ENCODE peak calls at places on chromosomes 6 and 20, in nine cellular contexts. One of them, this sample, is unnamed.

GRCh38 chr20:25338112-25339023 is 52.3 kb downstream of the ABHD12 start:
- DNase-seq in fibroblast of lung: no peak
- DNase-seq in activated naive CD4-positive, alpha-beta T cell: no peak
- DNase-seq in aorta: no peak
- DNase-seq in lung: no peak
- DNase-seq in AG09319: no peak
- DNase-seq in naive thymus-derived CD8-positive, alpha-beta T cell: no peak
- DNase-seq in naive thymus-derived CD4-positive, alpha-beta T cell: no peak
- DNase-seq in anterior cingulate cortex: no peak
- DNase-seq in this sample: no peak

GRCh38 chr20:56515657-56516381 is 8.7 kb upstream of the FAM209A start:
- DNase-seq in fibroblast of lung: peak
- DNase-seq in activated naive CD4-positive, alpha-beta T cell: no peak
- DNase-seq in aorta: no peak
- DNase-seq in lung: no peak
- DNase-seq in AG09319: no peak
- DNase-seq in naive thymus-derived CD8-positive, alpha-beta T cell: no peak
- DNase-seq in naive thymus-derived CD4-positive, alpha-beta T cell: no peak
- DNase-seq in anterior cingulate cortex: no peak
- DNase-seq in this sample: no peak

GRCh38 chr20:62651285-62652021 is 9.2 kb downstream of the SLCO4A1 start:
- DNase-seq in fibroblast of lung: peak
- DNase-seq in activated naive CD4-positive, alpha-beta T cell: peak
- DNase-seq in aorta: no peak
- DNase-seq in lung: peak
- DNase-seq in AG09319: no peak
- DNase-seq in naive thymus-derived CD8-positive, alpha-beta T cell: peak
- DNase-seq in naive thymus-derived CD4-positive, alpha-beta T cell: peak
- DNase-seq in anterior cingulate cortex: no peak
- DNase-seq in this sample: no peak

GRCh38 chr6:3825331-3825831 is 23.8 kb upstream of the FAM50B start:
- DNase-seq in fibroblast of lung: peak
- DNase-seq in activated naive CD4-positive, alpha-beta T cell: no peak
- DNase-seq in aorta: peak
- DNase-seq in lung: peak
- DNase-seq in AG09319: no peak
- DNase-seq in naive thymus-derived CD8-positive, alpha-beta T cell: no peak
- DNase-seq in naive thymus-derived CD4-positive, alpha-beta T cell: no peak
- DNase-seq in anterior cingulate cortex: no peak
- DNase-seq in this sample: peak

GRCh38 chr6:38857815-38858214 is 142.7 kb downstream of the DNAH8 start:
- DNase-seq in fibroblast of lung: no peak
- DNase-seq in activated naive CD4-positive, alpha-beta T cell: no peak
- DNase-seq in aorta: no peak
- DNase-seq in lung: no peak
- DNase-seq in AG09319: no peak
- DNase-seq in naive thymus-derived CD8-positive, alpha-beta T cell: no peak
- DNase-seq in naive thymus-derived CD4-positive, alpha-beta T cell: no peak
- DNase-seq in anterior cingulate cortex: no peak
- DNase-seq in this sample: no peak

GRCh38 chr6:142945446-142946180 is 637 bp upstream of the HIVEP2 start:
- DNase-seq in fibroblast of lung: no peak
- DNase-seq in activated naive CD4-positive, alpha-beta T cell: peak
- DNase-seq in aorta: peak
- DNase-seq in lung: peak
- DNase-seq in AG09319: no peak
- DNase-seq in naive thymus-derived CD8-positive, alpha-beta T cell: peak
- DNase-seq in naive thymus-derived CD4-positive, alpha-beta T cell: peak
- DNase-seq in anterior cingulate cortex: peak
- DNase-seq in this sample: peak

GRCh38 chr6:69796081-69796626 is 656 bp downstream of the LMBRD1 start:
- DNase-seq in fibroblast of lung: peak
- DNase-seq in activated naive CD4-positive, alpha-beta T cell: peak
- DNase-seq in aorta: no peak
- DNase-seq in lung: peak
- DNase-seq in AG09319: no peak
- DNase-seq in naive thymus-derived CD8-positive, alpha-beta T cell: peak
- DNase-seq in naive thymus-derived CD4-positive, alpha-beta T cell: no peak
- DNase-seq in anterior cingulate cortex: no peak
- DNase-seq in this sample: peak

GRCh38 chr6:165973473-165973872 is 194.2 kb downstream of the TBXT start:
- DNase-seq in fibroblast of lung: no peak
- DNase-seq in activated naive CD4-positive, alpha-beta T cell: no peak
- DNase-seq in aorta: no peak
- DNase-seq in lung: no peak
- DNase-seq in AG09319: no peak
- DNase-seq in naive thymus-derived CD8-positive, alpha-beta T cell: no peak
- DNase-seq in naive thymus-derived CD4-positive, alpha-beta T cell: no peak
- DNase-seq in anterior cingulate cortex: no peak
- DNase-seq in this sample: no peak

GRCh38 chr6:130676077-130676772 is 151.0 kb upstream of the SMLR1 start:
- DNase-seq in fibroblast of lung: peak
- DNase-seq in activated naive CD4-positive, alpha-beta T cell: no peak
- DNase-seq in aorta: no peak
- DNase-seq in lung: no peak
- DNase-seq in AG09319: no peak
- DNase-seq in naive thymus-derived CD8-positive, alpha-beta T cell: no peak
- DNase-seq in naive thymus-derived CD4-positive, alpha-beta T cell: no peak
- DNase-seq in anterior cingulate cortex: no peak
- DNase-seq in this sample: no peak

GRCh38 chr6:126033696-126034095 is 47.4 kb downstream of the TRMT11 start:
- DNase-seq in fibroblast of lung: peak
- DNase-seq in activated naive CD4-positive, alpha-beta T cell: no peak
- DNase-seq in aorta: no peak
- DNase-seq in lung: no peak
- DNase-seq in AG09319: peak
- DNase-seq in naive thymus-derived CD8-positive, alpha-beta T cell: no peak
- DNase-seq in naive thymus-derived CD4-positive, alpha-beta T cell: no peak
- DNase-seq in anterior cingulate cortex: no peak
- DNase-seq in this sample: no peak

GRCh38 chr6:159762681-159763293 is 942 bp downstream of the ACAT2 start:
- DNase-seq in fibroblast of lung: no peak
- DNase-seq in activated naive CD4-positive, alpha-beta T cell: peak
- DNase-seq in aorta: no peak
- DNase-seq in lung: no peak
- DNase-seq in AG09319: no peak
- DNase-seq in naive thymus-derived CD8-positive, alpha-beta T cell: no peak
- DNase-seq in naive thymus-derived CD4-positive, alpha-beta T cell: no peak
- DNase-seq in anterior cingulate cortex: no peak
- DNase-seq in this sample: no peak

GRCh38 chr20:34437330-34437986 is 74.4 kb downstream of the ITCH start:
- DNase-seq in fibroblast of lung: peak
- DNase-seq in activated naive CD4-positive, alpha-beta T cell: no peak
- DNase-seq in aorta: no peak
- DNase-seq in lung: no peak
- DNase-seq in AG09319: no peak
- DNase-seq in naive thymus-derived CD8-positive, alpha-beta T cell: no peak
- DNase-seq in naive thymus-derived CD4-positive, alpha-beta T cell: no peak
- DNase-seq in anterior cingulate cortex: no peak
- DNase-seq in this sample: no peak

GRCh38 chr6:357791-358341 is 33.7 kb upstream of the IRF4 start:
- DNase-seq in fibroblast of lung: no peak
- DNase-seq in activated naive CD4-positive, alpha-beta T cell: no peak
- DNase-seq in aorta: no peak
- DNase-seq in lung: no peak
- DNase-seq in AG09319: no peak
- DNase-seq in naive thymus-derived CD8-positive, alpha-beta T cell: no peak
- DNase-seq in naive thymus-derived CD4-positive, alpha-beta T cell: no peak
- DNase-seq in anterior cingulate cortex: no peak
- DNase-seq in this sample: peak

GRCh38 chr6:40763001-40763400 is 175.8 kb upstream of the LRFN2 start:
- DNase-seq in fibroblast of lung: no peak
- DNase-seq in activated naive CD4-positive, alpha-beta T cell: no peak
- DNase-seq in aorta: no peak
- DNase-seq in lung: no peak
- DNase-seq in AG09319: no peak
- DNase-seq in naive thymus-derived CD8-positive, alpha-beta T cell: no peak
- DNase-seq in naive thymus-derived CD4-positive, alpha-beta T cell: no peak
- DNase-seq in anterior cingulate cortex: no peak
- DNase-seq in this sample: no peak

GRCh38 chr6:54617730-54618129 is 228.8 kb upstream of the FAM83B start:
- DNase-seq in fibroblast of lung: peak
- DNase-seq in activated naive CD4-positive, alpha-beta T cell: no peak
- DNase-seq in aorta: no peak
- DNase-seq in lung: no peak
- DNase-seq in AG09319: peak
- DNase-seq in naive thymus-derived CD8-positive, alpha-beta T cell: no peak
- DNase-seq in naive thymus-derived CD4-positive, alpha-beta T cell: no peak
- DNase-seq in anterior cingulate cortex: no peak
- DNase-seq in this sample: no peak

GRCh38 chr20:12977634-12978394 is 31.0 kb upstream of the SPTLC3 start:
- DNase-seq in fibroblast of lung: no peak
- DNase-seq in activated naive CD4-positive, alpha-beta T cell: no peak
- DNase-seq in aorta: no peak
- DNase-seq in lung: no peak
- DNase-seq in AG09319: no peak
- DNase-seq in naive thymus-derived CD8-positive, alpha-beta T cell: no peak
- DNase-seq in naive thymus-derived CD4-positive, alpha-beta T cell: no peak
- DNase-seq in anterior cingulate cortex: no peak
- DNase-seq in this sample: no peak

GRCh38 chr6:169415179-169415578 is 161.5 kb upstream of the THBS2 start:
- DNase-seq in fibroblast of lung: peak
- DNase-seq in activated naive CD4-positive, alpha-beta T cell: no peak
- DNase-seq in aorta: no peak
- DNase-seq in lung: no peak
- DNase-seq in AG09319: no peak
- DNase-seq in naive thymus-derived CD8-positive, alpha-beta T cell: no peak
- DNase-seq in naive thymus-derived CD4-positive, alpha-beta T cell: no peak
- DNase-seq in anterior cingulate cortex: no peak
- DNase-seq in this sample: no peak

GRCh38 chr6:124753001-124753400 is 209.2 kb upstream of the RNF217 start:
- DNase-seq in fibroblast of lung: no peak
- DNase-seq in activated naive CD4-positive, alpha-beta T cell: no peak
- DNase-seq in aorta: no peak
- DNase-seq in lung: no peak
- DNase-seq in AG09319: no peak
- DNase-seq in naive thymus-derived CD8-positive, alpha-beta T cell: no peak
- DNase-seq in naive thymus-derived CD4-positive, alpha-beta T cell: no peak
- DNase-seq in anterior cingulate cortex: no peak
- DNase-seq in this sample: no peak

GRCh38 chr6:15498640-15499039 is 164.2 kb downstream of the DTNBP1 start:
- DNase-seq in fibroblast of lung: no peak
- DNase-seq in activated naive CD4-positive, alpha-beta T cell: no peak
- DNase-seq in aorta: no peak
- DNase-seq in lung: peak
- DNase-seq in AG09319: no peak
- DNase-seq in naive thymus-derived CD8-positive, alpha-beta T cell: no peak
- DNase-seq in naive thymus-derived CD4-positive, alpha-beta T cell: no peak
- DNase-seq in anterior cingulate cortex: no peak
- DNase-seq in this sample: peak

GRCh38 chr6:33979750-33980149 is 166.1 kb downstream of the GRM4 start:
- DNase-seq in fibroblast of lung: no peak
- DNase-seq in activated naive CD4-positive, alpha-beta T cell: no peak
- DNase-seq in aorta: no peak
- DNase-seq in lung: no peak
- DNase-seq in AG09319: no peak
- DNase-seq in naive thymus-derived CD8-positive, alpha-beta T cell: no peak
- DNase-seq in naive thymus-derived CD4-positive, alpha-beta T cell: no peak
- DNase-seq in anterior cingulate cortex: no peak
- DNase-seq in this sample: no peak

GRCh38 chr6:35327349-35328027 is 14.9 kb upstream of the PPARD start:
- DNase-seq in fibroblast of lung: peak
- DNase-seq in activated naive CD4-positive, alpha-beta T cell: peak
- DNase-seq in aorta: no peak
- DNase-seq in lung: peak
- DNase-seq in AG09319: no peak
- DNase-seq in naive thymus-derived CD8-positive, alpha-beta T cell: peak
- DNase-seq in naive thymus-derived CD4-positive, alpha-beta T cell: no peak
- DNase-seq in anterior cingulate cortex: no peak
- DNase-seq in this sample: no peak

GRCh38 chr20:16061394-16061793 is 511.9 kb downstream of the KIF16B start:
- DNase-seq in fibroblast of lung: no peak
- DNase-seq in activated naive CD4-positive, alpha-beta T cell: no peak
- DNase-seq in aorta: no peak
- DNase-seq in lung: no peak
- DNase-seq in AG09319: no peak
- DNase-seq in naive thymus-derived CD8-positive, alpha-beta T cell: no peak
- DNase-seq in naive thymus-derived CD4-positive, alpha-beta T cell: no peak
- DNase-seq in anterior cingulate cortex: no peak
- DNase-seq in this sample: no peak

GRCh38 chr6:153131037-153131981 is at the start of gene RGS17:
- DNase-seq in fibroblast of lung: peak
- DNase-seq in activated naive CD4-positive, alpha-beta T cell: no peak
- DNase-seq in aorta: peak
- DNase-seq in lung: peak
- DNase-seq in AG09319: peak
- DNase-seq in naive thymus-derived CD8-positive, alpha-beta T cell: no peak
- DNase-seq in naive thymus-derived CD4-positive, alpha-beta T cell: no peak
- DNase-seq in anterior cingulate cortex: peak
- DNase-seq in this sample: no peak

GRCh38 chr6:147826698-147827097 is 318.2 kb downstream of the SAMD5 start:
- DNase-seq in fibroblast of lung: no peak
- DNase-seq in activated naive CD4-positive, alpha-beta T cell: no peak
- DNase-seq in aorta: no peak
- DNase-seq in lung: no peak
- DNase-seq in AG09319: no peak
- DNase-seq in naive thymus-derived CD8-positive, alpha-beta T cell: no peak
- DNase-seq in naive thymus-derived CD4-positive, alpha-beta T cell: no peak
- DNase-seq in anterior cingulate cortex: no peak
- DNase-seq in this sample: no peak

GRCh38 chr6:131419698-131420097 is 153.3 kb upstream of the ARG1 start:
- DNase-seq in fibroblast of lung: no peak
- DNase-seq in activated naive CD4-positive, alpha-beta T cell: no peak
- DNase-seq in aorta: no peak
- DNase-seq in lung: no peak
- DNase-seq in AG09319: no peak
- DNase-seq in naive thymus-derived CD8-positive, alpha-beta T cell: no peak
- DNase-seq in naive thymus-derived CD4-positive, alpha-beta T cell: no peak
- DNase-seq in anterior cingulate cortex: no peak
- DNase-seq in this sample: no peak

GRCh38 chr6:84492246-84493135 is 265.0 kb upstream of the CEP162 start:
- DNase-seq in fibroblast of lung: peak
- DNase-seq in activated naive CD4-positive, alpha-beta T cell: no peak
- DNase-seq in aorta: no peak
- DNase-seq in lung: no peak
- DNase-seq in AG09319: no peak
- DNase-seq in naive thymus-derived CD8-positive, alpha-beta T cell: no peak
- DNase-seq in naive thymus-derived CD4-positive, alpha-beta T cell: no peak
- DNase-seq in anterior cingulate cortex: no peak
- DNase-seq in this sample: no peak

GRCh38 chr6:95087394-95088097 is 489.8 kb upstream of the MANEA start:
- DNase-seq in fibroblast of lung: peak
- DNase-seq in activated naive CD4-positive, alpha-beta T cell: no peak
- DNase-seq in aorta: no peak
- DNase-seq in lung: no peak
- DNase-seq in AG09319: no peak
- DNase-seq in naive thymus-derived CD8-positive, alpha-beta T cell: no peak
- DNase-seq in naive thymus-derived CD4-positive, alpha-beta T cell: no peak
- DNase-seq in anterior cingulate cortex: no peak
- DNase-seq in this sample: no peak

GRCh38 chr6:117397536-117398227 is 28.1 kb downstream of the ROS1 start:
- DNase-seq in fibroblast of lung: peak
- DNase-seq in activated naive CD4-positive, alpha-beta T cell: no peak
- DNase-seq in aorta: no peak
- DNase-seq in lung: no peak
- DNase-seq in AG09319: no peak
- DNase-seq in naive thymus-derived CD8-positive, alpha-beta T cell: no peak
- DNase-seq in naive thymus-derived CD4-positive, alpha-beta T cell: no peak
- DNase-seq in anterior cingulate cortex: no peak
- DNase-seq in this sample: no peak

GRCh38 chr6:139029470-139030210 is 1.1 kb downstream of the ABRACL start:
- DNase-seq in fibroblast of lung: peak
- DNase-seq in activated naive CD4-positive, alpha-beta T cell: no peak
- DNase-seq in aorta: peak
- DNase-seq in lung: peak
- DNase-seq in AG09319: no peak
- DNase-seq in naive thymus-derived CD8-positive, alpha-beta T cell: no peak
- DNase-seq in naive thymus-derived CD4-positive, alpha-beta T cell: peak
- DNase-seq in anterior cingulate cortex: peak
- DNase-seq in this sample: no peak

This sample was measured in dorsolateral prefrontal cortex.